ENCODE peak calls at places on chromosomes 12 and 14, in seven cellular contexts. P is astrocyte of the cerebellum; O is activated T-cell treated with anti-CD3 and anti-CD28 coated beads, Interleukin-2, amount 50 U/mL, for 72 hours; F is LoVo; S is glutamatergic neuron; Z is NCI-H460; C is NCI-H226. Y is an unnamed sample.

GRCh38 chr12:80847575-80847974 is 90.2 kb downstream of the LIN7A start:
- DNase-seq in P (no peak), O (no peak), F (no peak), S (no peak), Z (no peak), C (no peak), Y (no peak)

GRCh38 chr12:1670244-1670814 is 20.5 kb upstream of the ADIPOR2 start:
- DNase-seq in P (no peak), O (no peak), F (peak), S (no peak), Z (no peak), C (no peak), Y (no peak)

GRCh38 chr14:79564371-79564770 is 646.9 kb downstream of the DIO2 start:
- DNase-seq in P (no peak), O (no peak), F (no peak), S (no peak), Z (no peak), C (peak), Y (no peak)

GRCh38 chr12:120971299-120972180 is 6.8 kb upstream of the HNF1A start:
- DNase-seq in P (peak), O (peak), F (peak), S (no peak), Z (peak), C (peak), Y (no peak)

GRCh38 chr14:57889245-57889644 is 23.4 kb upstream of the SLC35F4 start:
- DNase-seq in P (peak), O (no peak), F (peak), S (no peak), Z (no peak), C (peak), Y (no peak)

GRCh38 chr12:1932264-1932777 is 13.9 kb upstream of the CACNA2D4 start:
- DNase-seq in P (peak), O (no peak), F (no peak), S (no peak), Z (no peak), C (no peak), Y (no peak)

GRCh38 chr12:70254225-70254624 is 11.0 kb downstream of the CNOT2 start:
- DNase-seq in P (no peak), O (no peak), F (no peak), S (no peak), Z (no peak), C (no peak), Y (no peak)

GRCh38 chr14:75204106-75204505 is 27.7 kb upstream of the TMED10 start:
- DNase-seq in P (no peak), O (no peak), F (peak), S (no peak), Z (no peak), C (no peak), Y (no peak)

GRCh38 chr14:71094722-71095121 is 187.5 kb downstream of the PCNX1 start:
- DNase-seq in P (no peak), O (no peak), F (no peak), S (no peak), Z (no peak), C (no peak), Y (no peak)

Y was measured in esophagus squamous epithelium.